ENCODE peak calls at places on chromosome 19, in five cellular contexts. V is NCI-H2029; C is stimulated activated CD8-positive, alpha-beta memory T cell treated with anti-CD3 and anti-CD28 coated beads, Interleukin-7, amount 100 ng/mL, for 4 hours; R is progenitor cell of endocrine pancreas; K is Right ventricle myocardium superior. Z is an unnamed sample.

GRCh38 chr19:11558881-11559828 is at the start of gene ELOF1:
- DNase-seq in V (peak), C (peak), R (peak), K (peak), Z (peak)

GRCh38 chr19:16661480-16662034 is 618 bp downstream of the TMEM38A start:
- DNase-seq in V (no peak), C (no peak), R (peak), K (peak), Z (no peak)

GRCh38 chr19:40549007-40549708 is 27.5 kb upstream of the SHKBP1 start:
- DNase-seq in V (peak), C (peak), R (peak), K (peak), Z (peak)

GRCh38 chr19:36916991-36917390 is 859 bp downstream of the ZNF568 start:
- DNase-seq in V (no peak), C (no peak), R (no peak), K (no peak), Z (peak)

GRCh38 chr19:9940778-9941177 is 4.5 kb upstream of the OLFM2 start:
- DNase-seq in V (no peak), C (no peak), R (no peak), K (no peak), Z (peak)

GRCh38 chr19:1425902-1426301 is 12.3 kb upstream of the RPS15 start:
- DNase-seq in V (no peak), C (no peak), R (no peak), K (no peak), Z (no peak)

GRCh38 chr19:30272554-30272953 is 99.6 kb upstream of the ZNF536 start:
- DNase-seq in V (no peak), C (no peak), R (no peak), K (no peak), Z (no peak)

GRCh38 chr19:13623686-13624405 is 117.6 kb upstream of the CACNA1A start:
- DNase-seq in V (peak), C (no peak), R (no peak), K (no peak), Z (no peak)

GRCh38 chr19:13718733-13719132 is 45.6 kb upstream of the MRI1 start:
- DNase-seq in V (peak), C (no peak), R (no peak), K (peak), Z (peak)

GRCh38 chr19:18225702-18226468 is at the start of gene PDE4C:
- DNase-seq in V (no peak), C (no peak), R (no peak), K (no peak), Z (no peak)

GRCh38 chr19:18425515-18426415 is 6.6 kb downstream of the SSBP4 start:
- DNase-seq in V (no peak), C (no peak), R (no peak), K (peak), Z (peak)

GRCh38 chr19:35846038-35846668 is 6.2 kb downstream of the NPHS1 start:
- DNase-seq in V (peak), C (no peak), R (no peak), K (no peak), Z (no peak)

GRCh38 chr19:5585461-5586299 is 17.9 kb upstream of the TINCR start:
- DNase-seq in V (peak), C (peak), R (no peak), K (peak), Z (no peak)

GRCh38 chr19:33685541-33685940 is 63.8 kb downstream of the CHST8 start:
- DNase-seq in V (no peak), C (no peak), R (no peak), K (no peak), Z (no peak)

GRCh38 chr19:55101261-55101660 is 16.2 kb downstream of the PPP1R12C start:
- DNase-seq in V (no peak), C (no peak), R (no peak), K (no peak), Z (no peak)

GRCh38 chr19:7534531-7534980 is 961 bp upstream of the PNPLA6 start:
- DNase-seq in V (no peak), C (no peak), R (no peak), K (peak), Z (peak)

GRCh38 chr19:33784432-33784831 is 12.2 kb upstream of the KCTD15 start:
- DNase-seq in V (no peak), C (no peak), R (no peak), K (no peak), Z (no peak)

GRCh38 chr19:17303940-17304267 is 679 bp upstream of the ABHD8 start:
- DNase-seq in V (no peak), C (no peak), R (no peak), K (no peak), Z (no peak)

GRCh38 chr19:56109216-56109615 is 11.9 kb downstream of the ZNF787 start:
- DNase-seq in V (no peak), C (no peak), R (no peak), K (no peak), Z (peak)

GRCh38 chr19:17703823-17704463 is 15.3 kb upstream of the MAP1S start:
- DNase-seq in V (no peak), C (peak), R (no peak), K (peak), Z (peak)

GRCh38 chr19:7856679-7857663 is 17.2 kb downstream of the PRR36 start:
- DNase-seq in V (no peak), C (no peak), R (no peak), K (no peak), Z (no peak)